ENCODE peak calls at places on chromosomes 16 and 17, in ten cellular contexts. One of them, this sample, is unnamed. For H3K4me1 and H3K27me3, the result is how much of the 10 kb centered on the place peaks cover.

GRCh38 chr17:40560592-40561293 is 4.5 kb downstream of the CCR7 start:
- DNase-seq in suprapubic skin: peak
- DNase-seq in stomach: peak
- DNase-seq in uterus: no peak
- DNase-seq in tibial nerve: no peak
- DNase-seq in IMR-90: peak
- DNase-seq in breast epithelium: no peak
- DNase-seq in transverse colon: no peak
- DNase-seq in adrenal gland: no peak
- DNase-seq in HepG2: no peak
- DNase-seq in this sample: no peak

GRCh38 chr17:40818733-40819527 is 3.5 kb downstream of the KRT10 start:
- DNase-seq in transverse colon: peak
- DNase-seq in stomach: peak
- DNase-seq in HepG2: peak
- DNase-seq in IMR-90: peak
- DNase-seq in breast epithelium: peak
- DNase-seq in suprapubic skin: peak
- DNase-seq in uterus: peak
- DNase-seq in tibial nerve: peak
- DNase-seq in adrenal gland: peak
- DNase-seq in this sample: peak

GRCh38 chr17:10776372-10776771 is 27.5 kb downstream of the TMEM238L start:
- DNase-seq in IMR-90: no peak
- DNase-seq in uterus: no peak
- DNase-seq in HepG2: no peak
- DNase-seq in tibial nerve: no peak
- DNase-seq in adrenal gland: peak
- DNase-seq in breast epithelium: no peak
- DNase-seq in transverse colon: no peak
- DNase-seq in suprapubic skin: no peak
- DNase-seq in stomach: no peak
- DNase-seq in this sample: no peak

GRCh38 chr17:31549525-31550388 is 158.3 kb downstream of the RAB11FIP4 start:
- DNase-seq in breast epithelium: peak
- DNase-seq in stomach: peak
- DNase-seq in tibial nerve: peak
- DNase-seq in uterus: peak
- DNase-seq in IMR-90: peak
- DNase-seq in HepG2: peak
- DNase-seq in adrenal gland: peak
- DNase-seq in suprapubic skin: peak
- DNase-seq in transverse colon: peak
- DNase-seq in this sample: peak

GRCh38 chr16:54882556-54882955 is 48.1 kb upstream of the IRX5 start:
- DNase-seq in transverse colon: no peak
- DNase-seq in adrenal gland: no peak
- DNase-seq in uterus: no peak
- DNase-seq in tibial nerve: no peak
- DNase-seq in stomach: no peak
- DNase-seq in IMR-90: no peak
- DNase-seq in breast epithelium: no peak
- DNase-seq in HepG2: no peak
- DNase-seq in suprapubic skin: no peak
- DNase-seq in this sample: no peak

GRCh38 chr17:17021194-17021863 is 20.9 kb upstream of the MPRIP start:
- DNase-seq in transverse colon: peak
- DNase-seq in uterus: no peak
- DNase-seq in breast epithelium: peak
- DNase-seq in tibial nerve: peak
- DNase-seq in adrenal gland: peak
- DNase-seq in IMR-90: no peak
- DNase-seq in HepG2: peak
- DNase-seq in stomach: peak
- DNase-seq in suprapubic skin: no peak
- DNase-seq in this sample: no peak

GRCh38 chr17:49496183-49496865 is 1.2 kb downstream of the NGFR start:
- DNase-seq in tibial nerve: peak
- DNase-seq in uterus: peak
- DNase-seq in adrenal gland: peak
- DNase-seq in HepG2: no peak
- DNase-seq in transverse colon: peak
- DNase-seq in breast epithelium: peak
- DNase-seq in IMR-90: peak
- DNase-seq in suprapubic skin: peak
- DNase-seq in stomach: peak
- DNase-seq in this sample: peak

GRCh38 chr16:2715064-2715463 is 5.0 kb downstream of the PRSS27 start:
- DNase-seq in stomach: no peak
- DNase-seq in suprapubic skin: no peak
- DNase-seq in HepG2: no peak
- DNase-seq in breast epithelium: no peak
- DNase-seq in adrenal gland: no peak
- DNase-seq in tibial nerve: no peak
- DNase-seq in IMR-90: no peak
- DNase-seq in transverse colon: no peak
- DNase-seq in uterus: no peak
- DNase-seq in this sample: no peak

GRCh38 chr17:7132511-7133094 is 18.0 kb upstream of the ASGR2 start:
- DNase-seq in adrenal gland: no peak
- DNase-seq in transverse colon: peak
- DNase-seq in stomach: no peak
- DNase-seq in uterus: no peak
- DNase-seq in suprapubic skin: no peak
- DNase-seq in HepG2: peak
- DNase-seq in tibial nerve: no peak
- DNase-seq in IMR-90: no peak
- DNase-seq in breast epithelium: no peak
- DNase-seq in this sample: peak

GRCh38 chr16:2686912-2687507 is 4.7 kb downstream of the KCTD5 start:
- DNase-seq in HepG2: no peak
- DNase-seq in IMR-90: no peak
- DNase-seq in adrenal gland: peak
- DNase-seq in suprapubic skin: no peak
- DNase-seq in uterus: no peak
- DNase-seq in breast epithelium: no peak
- DNase-seq in tibial nerve: no peak
- DNase-seq in transverse colon: peak
- DNase-seq in stomach: peak
- DNase-seq in this sample: peak

DNA sequence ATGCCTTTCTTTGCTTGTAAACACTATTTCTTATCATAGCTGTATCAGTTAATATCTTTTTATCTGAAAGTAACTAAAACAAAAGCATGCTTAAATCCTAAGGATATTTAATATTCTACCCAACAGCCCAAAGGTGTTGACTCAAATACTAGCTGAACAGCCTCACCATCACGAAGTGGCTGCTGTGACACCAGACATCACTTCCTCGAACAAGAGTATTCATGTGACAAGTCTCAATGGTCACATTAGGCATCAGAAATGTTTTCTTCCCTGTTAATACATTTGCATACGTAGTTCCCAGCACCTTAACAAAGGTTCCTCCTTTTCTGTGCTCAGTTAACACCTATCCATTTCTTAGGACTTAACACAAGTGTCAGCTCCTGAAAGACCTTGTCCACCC is 193.8 kb upstream of the DYNLRB2 start:
- DNase-seq in IMR-90: no peak
- DNase-seq in breast epithelium: no peak
- DNase-seq in stomach: no peak
- DNase-seq in tibial nerve: no peak
- DNase-seq in uterus: no peak
- DNase-seq in suprapubic skin: no peak
- DNase-seq in transverse colon: no peak
- DNase-seq in adrenal gland: no peak
- DNase-seq in HepG2: no peak
- DNase-seq in this sample: no peak
- TF ChIP-seq POLR2A in IMR-90: no peak
- TF ChIP-seq POLR2A in breast epithelium: no peak
- TF ChIP-seq POLR2A in stomach: no peak
- TF ChIP-seq POLR2A in tibial nerve: no peak
- TF ChIP-seq POLR2A in uterus: no peak
- TF ChIP-seq POLR2A in suprapubic skin: no peak
- TF ChIP-seq POLR2A in transverse colon: no peak
- TF ChIP-seq POLR2A in adrenal gland: no peak
- TF ChIP-seq POLR2A in HepG2: no peak
- TF ChIP-seq POLR2A in this sample: no peak

DNA sequence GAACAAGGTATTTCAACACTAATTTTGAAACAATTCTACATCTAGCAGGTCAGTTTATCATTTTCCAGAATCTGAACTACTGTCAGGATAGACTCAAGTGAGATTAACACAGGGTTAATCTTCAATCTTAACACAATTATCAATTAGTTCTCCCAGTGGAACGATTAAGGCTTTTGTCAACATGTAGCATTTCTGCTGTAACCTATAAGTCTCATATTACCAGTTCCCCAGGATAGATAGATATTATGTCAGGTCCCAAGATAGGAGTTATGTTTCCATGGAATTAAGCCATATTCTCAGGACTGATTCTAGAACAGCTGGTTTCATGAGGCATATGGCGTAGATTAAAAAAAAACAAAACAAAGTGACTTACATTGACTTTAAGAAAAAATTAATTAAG is 4.4 kb upstream of the FBF1 start:
- DNase-seq in HepG2: no peak
- DNase-seq in IMR-90: no peak
- DNase-seq in adrenal gland: no peak
- DNase-seq in transverse colon: no peak
- DNase-seq in stomach: no peak
- DNase-seq in breast epithelium: no peak
- DNase-seq in uterus: no peak
- DNase-seq in suprapubic skin: no peak
- DNase-seq in tibial nerve: no peak
- DNase-seq in this sample: no peak
- H3K4me1 ChIP-seq in HepG2: under half
- H3K4me1 ChIP-seq in IMR-90: under half
- H3K4me1 ChIP-seq in adrenal gland: under half
- H3K4me1 ChIP-seq in transverse colon: under half
- H3K4me1 ChIP-seq in stomach: under half
- H3K4me1 ChIP-seq in breast epithelium: under half
- H3K4me1 ChIP-seq in uterus: under half
- H3K4me1 ChIP-seq in suprapubic skin: under half
- H3K4me1 ChIP-seq in tibial nerve: under half
- H3K4me1 ChIP-seq in this sample: under half

GRCh38 chr16:56679813-56680212 is 2.5 kb upstream of the MT1X start:
- DNase-seq in transverse colon: no peak
- DNase-seq in stomach: no peak
- DNase-seq in tibial nerve: no peak
- DNase-seq in uterus: no peak
- DNase-seq in suprapubic skin: no peak
- DNase-seq in adrenal gland: peak
- DNase-seq in HepG2: peak
- DNase-seq in breast epithelium: no peak
- DNase-seq in IMR-90: no peak
- DNase-seq in this sample: no peak

GRCh38 chr16:56675685-56676210 is 6.1 kb downstream of the MT1H start:
- DNase-seq in adrenal gland: no peak
- DNase-seq in HepG2: no peak
- DNase-seq in transverse colon: peak
- DNase-seq in stomach: no peak
- DNase-seq in IMR-90: no peak
- DNase-seq in suprapubic skin: no peak
- DNase-seq in breast epithelium: no peak
- DNase-seq in tibial nerve: no peak
- DNase-seq in uterus: no peak
- DNase-seq in this sample: no peak

GRCh38 chr16:56677474-56677873 is 4.8 kb upstream of the MT1X start:
- DNase-seq in uterus: no peak
- DNase-seq in transverse colon: no peak
- DNase-seq in IMR-90: no peak
- DNase-seq in breast epithelium: no peak
- DNase-seq in HepG2: no peak
- DNase-seq in tibial nerve: no peak
- DNase-seq in stomach: no peak
- DNase-seq in suprapubic skin: no peak
- DNase-seq in adrenal gland: no peak
- DNase-seq in this sample: no peak

GRCh38 chr16:56681939-56682702 is at the start of gene MT1X:
- DNase-seq in HepG2: peak
- DNase-seq in tibial nerve: peak
- DNase-seq in transverse colon: peak
- DNase-seq in suprapubic skin: peak
- DNase-seq in stomach: peak
- DNase-seq in adrenal gland: peak
- DNase-seq in IMR-90: peak
- DNase-seq in uterus: peak
- DNase-seq in breast epithelium: peak
- DNase-seq in this sample: peak

GRCh38 chr16:56679078-56679730 is 3.1 kb upstream of the MT1X start:
- DNase-seq in HepG2: no peak
- DNase-seq in breast epithelium: no peak
- DNase-seq in uterus: no peak
- DNase-seq in adrenal gland: no peak
- DNase-seq in stomach: no peak
- DNase-seq in suprapubic skin: no peak
- DNase-seq in transverse colon: no peak
- DNase-seq in tibial nerve: no peak
- DNase-seq in IMR-90: no peak
- DNase-seq in this sample: no peak
- H3K27me3 ChIP-seq in HepG2: under half
- H3K27me3 ChIP-seq in breast epithelium: under half
- H3K27me3 ChIP-seq in uterus: under half
- H3K27me3 ChIP-seq in adrenal gland: under half
- H3K27me3 ChIP-seq in stomach: under half
- H3K27me3 ChIP-seq in suprapubic skin: under half
- H3K27me3 ChIP-seq in transverse colon: under half
- H3K27me3 ChIP-seq in tibial nerve: under half
- H3K27me3 ChIP-seq in IMR-90: under half
- H3K27me3 ChIP-seq in this sample: under half

DNA sequence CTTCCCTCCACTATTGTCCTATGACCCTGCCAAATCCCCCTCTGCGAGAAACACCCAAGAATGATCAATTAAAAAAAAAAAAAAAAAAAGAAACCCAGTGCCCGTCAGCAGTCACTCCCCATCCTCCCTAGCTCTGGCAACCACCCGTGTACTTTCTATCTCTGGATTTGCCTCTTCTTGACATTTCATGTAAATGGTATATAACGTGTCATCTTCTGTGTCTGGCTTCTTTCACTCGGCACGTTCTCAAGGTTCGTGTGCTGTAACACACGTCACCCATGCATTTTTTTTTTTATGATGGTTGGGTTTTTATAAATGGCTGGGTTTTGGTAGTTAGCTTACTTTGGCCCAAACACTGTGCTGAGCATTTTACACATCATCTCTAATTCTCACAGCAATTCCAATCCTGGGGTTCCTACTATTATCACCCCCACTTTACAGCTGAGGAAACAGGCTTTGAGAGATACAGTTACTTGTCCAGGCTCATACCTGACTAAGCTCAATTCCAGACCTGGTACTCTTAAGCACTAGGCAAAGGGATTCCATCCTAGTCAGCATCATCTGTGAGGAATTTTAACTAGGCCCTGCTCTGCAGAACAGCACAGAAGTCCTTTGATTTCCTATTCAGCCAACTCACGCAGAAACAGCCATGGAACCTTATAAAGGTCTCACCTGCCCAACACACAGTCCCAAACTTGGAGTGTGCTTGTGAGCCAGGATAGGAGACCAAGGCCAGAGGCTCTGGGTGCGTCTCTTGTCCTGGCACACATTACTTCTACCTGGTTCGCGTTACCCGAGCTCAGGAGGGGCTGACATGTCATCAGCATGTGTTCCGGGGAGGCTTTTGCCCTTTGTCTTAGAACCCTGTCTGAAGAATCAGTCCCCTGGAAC is 11.7 kb downstream of the NDUFAB1 start:
- DNase-seq in HepG2: no peak
- DNase-seq in IMR-90: peak
- DNase-seq in stomach: no peak
- DNase-seq in tibial nerve: no peak
- DNase-seq in breast epithelium: no peak
- DNase-seq in adrenal gland: no peak
- DNase-seq in suprapubic skin: no peak
- DNase-seq in transverse colon: no peak
- DNase-seq in uterus: no peak
- DNase-seq in this sample: no peak
- TF ChIP-seq POLR2A in HepG2: no peak
- TF ChIP-seq POLR2A in IMR-90: no peak
- TF ChIP-seq POLR2A in stomach: no peak
- TF ChIP-seq POLR2A in tibial nerve: no peak
- TF ChIP-seq POLR2A in breast epithelium: no peak
- TF ChIP-seq POLR2A in adrenal gland: no peak
- TF ChIP-seq POLR2A in suprapubic skin: no peak
- TF ChIP-seq POLR2A in transverse colon: no peak
- TF ChIP-seq POLR2A in uterus: no peak
- TF ChIP-seq POLR2A in this sample: no peak